ENCODE peak calls at places on chromosomes 12 and 14, in four cellular contexts. M, X, N and U are unnamed samples.

GRCh38 chr14:94680498-94681288 is 68.5 kb downstream of the SERPINA3 start:
- DNase-seq in N (no peak), X (no peak), M (no peak), U (no peak)

GRCh38 chr14:91493169-91493568 is 16.9 kb downstream of the PPP4R3A start:
- DNase-seq in X (no peak), N (no peak), M (no peak), U (peak)

GRCh38 chr12:53558631-53559030 is 51.3 kb upstream of the NPFF start:
- DNase-seq in N (no peak), M (no peak), X (no peak), U (no peak)

GRCh38 chr12:60666895-60667294 is 1071.1 kb downstream of the SLC16A7 start:
- DNase-seq in X (no peak), M (no peak), N (no peak), U (no peak)

GRCh38 chr12:126093911-126094310 is 1028.7 kb downstream of the AACS start:
- DNase-seq in N (no peak), M (no peak), X (no peak), U (peak)

GRCh38 chr12:118850244-118850825 is 131.0 kb upstream of the SRRM4 start:
- DNase-seq in X (no peak), M (no peak), N (peak), U (no peak)

GRCh38 chr14:30998100-30998706 is 27.2 kb upstream of the AP4S1 start:
- DNase-seq in N (no peak), M (no peak), X (no peak), U (no peak)

GRCh38 chr14:63470877-63471565 is 72.2 kb downstream of the PPP2R5E start:
- DNase-seq in X (no peak), N (no peak), M (peak), U (peak)

GRCh38 chr14:92546347-92547053 is 32.9 kb downstream of the RIN3 start:
- DNase-seq in M (no peak), X (no peak), N (no peak), U (no peak)

GRCh38 chr14:69543341-69544249 is 31.1 kb downstream of the CCDC177 start:
- DNase-seq in N (peak), M (no peak), X (no peak), U (peak)

GRCh38 chr12:73076760-73077159 is 804.6 kb downstream of the TRHDE start:
- DNase-seq in N (no peak), X (no peak), M (no peak), U (no peak)

GRCh38 chr12:123896786-123897185 is 75.8 kb downstream of the CCDC92 start:
- DNase-seq in M (peak), N (no peak), X (no peak), U (peak)

GRCh38 chr14:101179691-101180211 is 276.2 kb upstream of the RTL1 start:
- DNase-seq in M (no peak), N (peak), X (peak), U (no peak)

GRCh38 chr14:34874386-34875030 is 652 bp downstream of the BAZ1A start:
- DNase-seq in N (peak), X (peak), M (no peak), U (peak)

GRCh38 chr12:107372229-107372658 is 278.9 kb upstream of the CRY1 start:
- DNase-seq in N (no peak), M (no peak), X (no peak), U (peak)

GRCh38 chr14:54108481-54109471 is 152.2 kb upstream of the BMP4 start:
- DNase-seq in N (no peak), M (no peak), X (no peak), U (peak)

GRCh38 chr12:95446511-95446910 is 27.4 kb upstream of the METAP2 start:
- DNase-seq in N (peak), X (peak), M (no peak), U (peak)

GRCh38 chr14:65783576-65783975 is 371.0 kb downstream of the FUT8 start:
- DNase-seq in N (no peak), M (no peak), X (no peak), U (peak)

GRCh38 chr12:69161835-69162234 is 77.5 kb upstream of the CPSF6 start:
- DNase-seq in N (no peak), X (no peak), M (no peak), U (no peak)

GRCh38 chr12:6461401-6462233 is 8.9 kb downstream of the VAMP1 start:
- DNase-seq in N (peak), X (no peak), M (no peak), U (no peak)

GRCh38 chr14:101235042-101235871 is 326.0 kb upstream of the DIO3 start:
- DNase-seq in M (no peak), X (peak), N (peak), U (peak)

GRCh38 chr14:106390947-106391346 is 864.6 kb downstream of the TMEM121 start:
- DNase-seq in M (no peak), N (no peak), X (no peak), U (no peak)

DNA sequence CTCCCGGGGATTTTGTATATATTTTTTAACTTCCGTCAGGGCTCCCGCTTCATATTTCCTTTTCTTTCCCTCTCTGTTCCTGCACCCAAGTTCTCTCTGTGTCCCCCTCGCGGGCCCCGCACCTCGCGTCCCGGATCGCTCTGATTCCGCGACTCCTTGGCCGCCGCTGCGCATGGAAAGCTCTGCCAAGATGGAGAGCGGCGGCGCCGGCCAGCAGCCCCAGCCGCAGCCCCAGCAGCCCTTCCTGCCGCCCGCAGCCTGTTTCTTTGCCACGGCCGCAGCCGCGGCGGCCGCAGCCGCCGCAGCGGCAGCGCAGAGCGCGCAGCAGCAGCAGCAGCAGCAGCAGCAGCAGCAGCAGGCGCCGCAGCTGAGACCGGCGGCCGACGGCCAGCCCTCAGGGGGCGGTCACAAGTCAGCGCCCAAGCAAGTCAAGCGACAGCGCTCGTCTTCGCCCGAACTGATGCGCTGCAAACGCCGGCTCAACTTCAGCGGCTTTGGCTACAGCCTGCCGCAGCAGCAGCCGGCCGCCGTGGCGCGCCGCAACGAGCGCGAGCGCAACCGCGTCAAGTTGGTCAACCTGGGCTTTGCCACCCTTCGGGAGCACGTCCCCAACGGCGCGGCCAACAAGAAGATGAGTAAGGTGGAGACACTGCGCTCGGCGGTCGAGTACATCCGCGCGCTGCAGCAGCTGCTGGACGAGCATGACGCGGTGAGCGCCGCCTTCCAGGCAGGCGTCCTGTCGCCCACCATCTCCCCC is 777 bp downstream of the ASCL1 start:
- DNase-seq in N (no peak), M (no peak), X (no peak), U (no peak)
- H3K4me3 ChIP-seq in N (peak), M (peak), X (peak), U (peak)

DNA sequence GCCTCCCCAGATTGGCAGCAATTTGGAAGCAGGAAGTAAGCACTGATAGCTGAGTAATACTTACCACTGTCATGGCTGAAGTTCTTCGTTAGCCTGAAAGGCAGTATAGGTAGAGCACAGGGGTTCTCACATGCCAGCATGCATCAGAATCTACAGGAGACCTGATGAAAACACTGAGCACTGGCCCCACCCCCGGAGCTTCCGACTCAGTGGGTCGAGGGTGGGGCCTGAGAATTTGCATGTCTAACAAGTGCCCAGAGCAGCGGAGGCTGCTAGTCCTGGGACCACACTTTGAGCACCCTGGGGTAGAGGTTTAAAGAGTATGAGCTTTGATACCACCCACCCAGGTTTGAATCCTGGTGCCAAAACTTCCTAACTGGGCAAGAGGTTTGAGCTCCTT is 89.6 kb downstream of the FBXW8 start:
- DNase-seq in X (no peak), N (no peak), M (no peak), U (no peak)
- TF ChIP-seq CTCF in X (no peak), N (no peak), M (no peak), U (no peak)

DNA sequence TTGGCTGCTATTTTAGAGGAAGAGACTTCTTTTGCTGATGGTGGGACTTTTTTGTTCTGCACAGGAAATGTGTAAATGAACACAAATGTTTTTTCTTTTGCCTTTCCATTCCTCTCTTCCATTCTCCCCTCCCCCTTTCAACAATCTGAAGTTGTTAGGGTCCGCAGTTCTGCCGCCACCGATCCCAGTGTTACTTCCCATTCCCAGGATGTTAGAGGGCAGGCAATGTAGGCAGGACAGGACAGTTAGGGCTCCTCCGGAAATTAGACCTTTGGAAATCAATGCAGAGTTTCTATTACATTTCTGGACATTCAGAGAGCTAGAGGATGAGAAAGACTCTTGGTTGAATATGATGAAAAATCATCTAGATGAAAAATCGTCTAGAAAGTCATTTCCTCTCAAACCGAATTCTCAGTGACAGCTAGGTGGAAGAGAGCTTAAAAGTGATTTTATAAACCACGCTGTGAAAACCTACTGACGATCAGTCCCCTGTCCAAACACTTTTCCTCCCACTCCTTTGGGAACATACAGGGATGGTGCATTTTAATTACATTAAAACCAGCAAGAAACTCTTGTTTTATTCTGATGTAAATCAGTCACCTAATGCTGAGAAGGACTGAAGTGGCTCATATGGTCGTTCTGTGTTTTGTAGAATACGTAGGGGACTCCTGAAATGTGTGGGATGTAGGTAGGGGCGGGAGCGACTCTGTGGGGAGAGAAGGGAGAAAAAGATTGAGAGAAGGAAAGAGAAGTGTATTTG is 17.9 kb downstream of the FOXG1 start:
- DNase-seq in M (no peak), X (no peak), N (no peak), U (no peak)
- H3K4me3 ChIP-seq in M (no peak), X (no peak), N (no peak), U (no peak)

DNA sequence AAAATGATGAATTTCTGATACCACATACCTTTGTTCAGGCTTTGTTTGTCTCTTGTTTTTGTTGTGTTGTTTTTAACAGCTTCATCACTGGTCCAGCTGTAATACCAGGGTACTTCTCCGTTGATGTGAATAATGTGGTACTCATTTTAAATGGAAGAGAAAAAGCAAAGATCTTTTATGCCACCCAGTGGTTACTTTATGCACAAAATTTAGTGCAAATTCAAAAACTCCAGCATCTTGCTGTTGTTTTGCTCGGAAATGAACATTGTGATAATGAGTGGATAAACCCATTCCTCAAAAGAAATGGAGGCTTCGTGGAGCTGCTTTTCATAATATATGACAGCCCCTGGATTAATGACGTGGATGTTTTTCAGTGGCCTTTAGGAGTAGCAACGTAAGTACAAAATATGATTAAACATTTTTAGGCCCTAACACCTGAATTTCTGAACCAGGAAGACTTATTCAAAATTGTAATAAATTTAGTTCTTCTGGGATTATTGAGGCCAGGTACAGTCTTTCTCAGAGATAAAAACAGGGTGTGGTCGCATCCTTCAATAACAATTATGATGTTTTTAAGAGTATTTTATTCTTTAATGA is 22.4 kb downstream of the RXYLT1 start:
- DNase-seq in N (no peak), X (no peak), M (no peak), U (peak)
- TF ChIP-seq CTCF in N (peak), X (peak), M (peak), U (peak)

GRCh38 chr14:85536835-85537195 is 6.9 kb downstream of the FLRT2 start:
- DNase-seq in N (no peak), M (no peak), X (no peak), U (peak)
- H3K4me3 ChIP-seq in N (no peak), M (no peak), X (no peak), U (peak)

GRCh38 chr14:32382704-32383103 is 53.6 kb downstream of the AKAP6 start:
- DNase-seq in N (no peak), X (no peak), M (no peak), U (peak)
- TF ChIP-seq CTCF in N (no peak), X (no peak), M (peak), U (peak)

GRCh38 chr14:27927519-27927918 is 839.1 kb upstream of the FOXG1 start:
- DNase-seq in M (no peak), X (no peak), N (no peak), U (no peak)

DNA sequence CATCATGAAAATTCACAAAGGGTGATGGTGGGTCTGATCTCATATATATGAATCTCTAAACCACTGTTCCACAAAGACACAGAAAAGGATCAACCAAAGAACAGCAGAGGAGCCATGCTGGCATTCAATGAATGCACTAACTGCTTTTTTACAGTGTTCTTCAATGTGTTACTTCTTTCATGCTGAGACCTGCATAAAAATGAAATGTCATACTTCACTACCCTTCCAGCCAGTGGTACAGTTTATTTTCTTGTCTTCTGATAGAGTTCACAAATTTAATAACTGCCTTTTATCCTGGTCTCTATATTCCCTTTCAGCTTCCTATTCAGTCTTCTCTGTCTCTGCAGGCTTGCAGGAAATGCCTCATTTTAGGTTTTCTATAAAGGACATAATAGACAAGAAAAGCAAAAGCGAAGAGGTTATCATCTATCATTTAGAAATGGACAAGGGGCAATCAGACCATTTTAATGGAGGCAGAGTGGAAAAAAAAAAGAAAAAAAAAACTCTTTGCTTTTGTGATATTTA is 836.7 kb upstream of the FOXG1 start:
- DNase-seq in X (no peak), N (no peak), M (no peak), U (no peak)
- H3K4me3 ChIP-seq in X (no peak), N (no peak), M (no peak), U (no peak)